ENCODE peak calls at places on chromosomes 1 and 21, in ten cellular contexts. J is astrocyte of the spinal cord, C is GM12878, G is B cell, F is heart right ventricle, K is fibroblast of mammary gland, R is BE2C, M is RWPE1, V is lower leg skin, D is gastrocnemius medialis. A is an unnamed sample.

GRCh38 chr1:235105051-235106043 is 23.3 kb downstream of the TOMM20 start:
- DNase-seq in G (no peak), J (no peak), M (no peak), C (peak), D (no peak), R (no peak), V (no peak), F (no peak), K (peak), A (no peak)

GRCh38 chr1:221712776-221713431 is 29.0 kb downstream of the DUSP10 start:
- DNase-seq in C (peak), V (no peak), K (no peak), D (no peak), M (no peak), G (peak), R (no peak), F (peak), J (no peak), A (peak)

GRCh38 chr1:25198731-25199231 is 33.5 kb downstream of the SYF2 start:
- DNase-seq in G (peak), D (peak), M (no peak), C (no peak), K (no peak), R (peak), J (peak), F (peak), V (no peak), A (no peak)

GRCh38 chr1:172497230-172497629 is 35.7 kb upstream of the SUCO start:
- DNase-seq in F (peak), D (no peak), K (no peak), R (peak), C (no peak), G (no peak), M (peak), J (peak), V (no peak), A (no peak)

GRCh38 chr21:15514073-15514946 is 215.5 kb upstream of the USP25 start:
- DNase-seq in J (no peak), F (no peak), K (no peak), C (peak), D (no peak), M (no peak), R (no peak), V (no peak), G (peak), A (peak)

GRCh38 chr1:106753069-106753468 is 303.4 kb upstream of the PRMT6 start:
- DNase-seq in J (peak), K (no peak), R (no peak), G (no peak), M (no peak), F (no peak), D (no peak), V (no peak), C (no peak), A (no peak)

GRCh38 chr21:44065428-44065827 is 41.8 kb upstream of the PWP2 start:
- DNase-seq in C (no peak), R (no peak), V (peak), K (peak), M (no peak), G (peak), D (no peak), J (no peak), F (no peak), A (peak)

GRCh38 chr1:36864182-36865079 is 169.9 kb downstream of the GRIK3 start:
- DNase-seq in G (no peak), K (no peak), J (no peak), D (no peak), C (no peak), R (peak), V (no peak), F (no peak), M (no peak), A (no peak)

GRCh38 chr1:98298319-98298718 is 363.2 kb upstream of the SNX7 start:
- DNase-seq in D (no peak), C (no peak), M (no peak), K (no peak), R (no peak), V (no peak), F (no peak), G (no peak), J (no peak), A (no peak)

GRCh38 chr1:16167331-16168143 is 11.7 kb upstream of the EPHA2 start:
- DNase-seq in V (peak), D (no peak), R (peak), K (no peak), M (no peak), C (no peak), G (peak), F (no peak), J (no peak), A (peak)

GRCh38 chr1:161738627-161739287 is 10.8 kb upstream of the DUSP12 start:
- DNase-seq in G (peak), V (no peak), K (peak), M (peak), D (peak), F (peak), C (peak), J (peak), R (peak), A (peak)

GRCh38 chr1:187051618-187052232 is 223.0 kb downstream of the PLA2G4A start:
- DNase-seq in R (no peak), J (peak), F (no peak), C (peak), G (no peak), V (no peak), D (no peak), M (peak), K (peak), A (no peak)

GRCh38 chr1:1069711-1070676 is 4.1 kb downstream of the RNF223 start:
- DNase-seq in R (no peak), V (no peak), M (no peak), D (no peak), K (no peak), C (no peak), G (peak), J (no peak), F (no peak), A (no peak)

GRCh38 chr1:2027961-2028583 is 8.9 kb downstream of the GABRD start:
- DNase-seq in J (no peak), V (no peak), M (no peak), F (no peak), C (no peak), R (no peak), D (no peak), K (no peak), G (no peak), A (no peak)

GRCh38 chr1:180248731-180249681 is 18.9 kb downstream of the LHX4 start:
- DNase-seq in D (no peak), C (no peak), V (no peak), J (no peak), K (no peak), M (no peak), G (no peak), R (peak), F (no peak), A (no peak)

GRCh38 chr1:62131093-62131725 is 63.4 kb upstream of the L1TD1 start:
- DNase-seq in R (peak), J (peak), M (peak), C (no peak), G (no peak), D (peak), K (peak), V (no peak), F (no peak), A (no peak)

GRCh38 chr1:155010211-155010918 is 7.8 kb downstream of the ZBTB7B start:
- DNase-seq in C (no peak), G (no peak), R (no peak), M (no peak), K (no peak), V (peak), J (no peak), D (no peak), F (no peak), A (no peak)

GRCh38 chr1:47679826-47680225 is 242.0 kb downstream of the FOXD2 start:
- DNase-seq in V (peak), D (no peak), R (no peak), G (no peak), C (no peak), J (no peak), K (no peak), F (no peak), M (no peak), A (no peak)

GRCh38 chr1:183879477-183879876 is 74.6 kb downstream of the RGL1 start:
- DNase-seq in K (peak), D (no peak), F (no peak), V (no peak), J (no peak), R (no peak), M (no peak), G (no peak), C (no peak), A (no peak)

GRCh38 chr1:237124856-237125462 is 83.0 kb downstream of the RYR2 start:
- DNase-seq in M (no peak), V (no peak), C (no peak), D (no peak), G (no peak), F (no peak), R (peak), J (no peak), K (no peak), A (no peak)

GRCh38 chr1:118918230-118918939 is 69.8 kb downstream of the TBX15 start:
- DNase-seq in M (no peak), K (no peak), F (no peak), D (no peak), G (no peak), R (no peak), V (no peak), C (peak), J (no peak), A (no peak)

GRCh38 chr1:207261971-207262370 is 59.5 kb upstream of the CD55 start:
- DNase-seq in C (no peak), K (no peak), R (no peak), V (no peak), G (no peak), M (no peak), F (no peak), D (no peak), J (no peak), A (no peak)

GRCh38 chr1:43284065-43284464 is 1.3 kb downstream of the C1orf210 start:
- DNase-seq in J (no peak), C (no peak), R (no peak), G (no peak), V (peak), K (no peak), D (no peak), M (no peak), F (no peak), A (no peak)

GRCh38 chr1:1309525-1310385 is 1.4 kb downstream of the PUSL1 start:
- DNase-seq in C (no peak), M (no peak), G (no peak), R (no peak), V (no peak), D (no peak), K (no peak), J (no peak), F (no peak), A (no peak)

GRCh38 chr1:193592325-193592724 is 405.9 kb upstream of the B3GALT2 start:
- DNase-seq in C (no peak), M (no peak), V (no peak), R (no peak), K (no peak), D (no peak), F (no peak), J (no peak), G (no peak), A (no peak)

GRCh38 chr1:100720751-100721150 is 1.2 kb downstream of the VCAM1 start:
- DNase-seq in V (no peak), D (no peak), C (no peak), M (no peak), R (no peak), G (no peak), F (no peak), K (no peak), J (no peak), A (no peak)

GRCh38 chr1:1832820-1833219 is 54.5 kb upstream of the NADK start:
- DNase-seq in C (no peak), M (no peak), G (no peak), F (no peak), J (no peak), R (peak), V (no peak), K (peak), D (no peak), A (no peak)

GRCh38 chr1:61956774-61957173 is 214.5 kb downstream of the PATJ start:
- DNase-seq in V (no peak), M (no peak), F (no peak), G (no peak), K (no peak), C (no peak), R (no peak), D (no peak), J (no peak), A (no peak)

GRCh38 chr1:116956378-116956777 is 45.2 kb upstream of the CD101 start:
- DNase-seq in C (no peak), R (no peak), F (no peak), J (no peak), D (no peak), M (no peak), K (no peak), V (no peak), G (no peak), A (no peak)

GRCh38 chr1:121483961-121484424 is 299.2 kb downstream of the SRGAP2C start:
- DNase-seq in G (no peak), D (no peak), M (peak), V (no peak), J (peak), R (no peak), F (no peak), K (peak), C (no peak), A (no peak)

GRCh38 chr21:31922881-31923280 is 50.1 kb downstream of the HUNK start:
- DNase-seq in C (no peak), G (no peak), M (no peak), F (no peak), R (no peak), K (no peak), J (no peak), V (no peak), D (no peak), A (no peak)

GRCh38 chr1:147618077-147618569 is 52.2 kb downstream of the ACP6 start:
- DNase-seq in C (no peak), J (no peak), G (no peak), K (no peak), D (peak), M (no peak), F (no peak), V (no peak), R (no peak), A (no peak)

GRCh38 chr1:209377995-209378394 is 205.5 kb upstream of the CAMK1G start:
- DNase-seq in V (no peak), C (no peak), J (no peak), M (no peak), R (no peak), K (no peak), D (no peak), F (no peak), G (no peak), A (no peak)

GRCh38 chr1:2564815-2565415 is 8.7 kb downstream of the TNFRSF14 start:
- DNase-seq in C (no peak), M (no peak), D (no peak), K (no peak), G (no peak), J (no peak), F (no peak), R (no peak), V (no peak), A (no peak)

GRCh38 chr1:100892554-100892953 is 2.1 kb downstream of the EXTL2 start:
- DNase-seq in G (no peak), F (no peak), J (no peak), M (no peak), C (no peak), K (no peak), R (no peak), V (no peak), D (no peak), A (no peak)

GRCh38 chr1:243946253-243946652 is 96.2 kb upstream of the AKT3 start:
- DNase-seq in D (no peak), J (no peak), C (no peak), V (no peak), M (no peak), G (no peak), K (no peak), R (no peak), F (no peak), A (no peak)

GRCh38 chr1:243945727-243946126 is 95.7 kb upstream of the AKT3 start:
- DNase-seq in K (no peak), V (no peak), G (no peak), C (no peak), M (no peak), J (no peak), F (no peak), R (no peak), D (no peak), A (no peak)

GRCh38 chr1:243944429-243945160 is 94.6 kb upstream of the AKT3 start:
- DNase-seq in K (peak), J (peak), M (peak), F (no peak), V (no peak), G (no peak), C (no peak), D (no peak), R (no peak), A (no peak)

GRCh38 chr1:243943671-243944428 is 93.8 kb upstream of the AKT3 start:
- DNase-seq in J (no peak), C (no peak), F (no peak), D (no peak), G (no peak), K (no peak), M (no peak), V (peak), R (no peak), A (no peak)

GRCh38 chr1:243946946-243947345 is 96.9 kb upstream of the AKT3 start:
- DNase-seq in K (peak), D (no peak), R (peak), F (no peak), C (no peak), G (no peak), M (no peak), V (no peak), J (no peak), A (no peak)
- TF ChIP-seq CTCF in K (peak), D (peak), R (peak), F (peak), C (peak), G (peak), M (no peak), V (no peak), J (peak), A (peak)

GRCh38 chr1:54274448-54274847 is 74.5 kb downstream of the MRPL37 start:
- DNase-seq in F (no peak), V (no peak), J (no peak), D (peak), C (no peak), G (no peak), R (no peak), M (no peak), K (no peak), A (no peak)

GRCh38 chr1:54273837-54274192 is 73.8 kb downstream of the MRPL37 start:
- DNase-seq in J (peak), R (no peak), F (peak), C (no peak), V (peak), D (peak), G (no peak), M (no peak), K (peak), A (no peak)

GRCh38 chr1:54272772-54273091 is 72.8 kb downstream of the MRPL37 start:
- DNase-seq in F (no peak), K (no peak), G (no peak), J (no peak), C (no peak), M (no peak), V (no peak), R (no peak), D (no peak), A (no peak)

GRCh38 chr1:54272134-54272533 is 72.2 kb downstream of the MRPL37 start:
- DNase-seq in R (no peak), F (no peak), G (no peak), C (no peak), M (peak), V (no peak), K (no peak), J (no peak), D (no peak), A (no peak)

GRCh38 chr1:54273092-54273836 is 73.3 kb downstream of the MRPL37 start:
- DNase-seq in J (peak), V (peak), G (no peak), D (peak), C (peak), M (no peak), F (peak), K (peak), R (peak), A (no peak)
- TF ChIP-seq CTCF in J (peak), V (no peak), G (no peak), D (peak), C (no peak), M (no peak), F (peak), K (peak), R (peak), A (no peak)

DNA sequence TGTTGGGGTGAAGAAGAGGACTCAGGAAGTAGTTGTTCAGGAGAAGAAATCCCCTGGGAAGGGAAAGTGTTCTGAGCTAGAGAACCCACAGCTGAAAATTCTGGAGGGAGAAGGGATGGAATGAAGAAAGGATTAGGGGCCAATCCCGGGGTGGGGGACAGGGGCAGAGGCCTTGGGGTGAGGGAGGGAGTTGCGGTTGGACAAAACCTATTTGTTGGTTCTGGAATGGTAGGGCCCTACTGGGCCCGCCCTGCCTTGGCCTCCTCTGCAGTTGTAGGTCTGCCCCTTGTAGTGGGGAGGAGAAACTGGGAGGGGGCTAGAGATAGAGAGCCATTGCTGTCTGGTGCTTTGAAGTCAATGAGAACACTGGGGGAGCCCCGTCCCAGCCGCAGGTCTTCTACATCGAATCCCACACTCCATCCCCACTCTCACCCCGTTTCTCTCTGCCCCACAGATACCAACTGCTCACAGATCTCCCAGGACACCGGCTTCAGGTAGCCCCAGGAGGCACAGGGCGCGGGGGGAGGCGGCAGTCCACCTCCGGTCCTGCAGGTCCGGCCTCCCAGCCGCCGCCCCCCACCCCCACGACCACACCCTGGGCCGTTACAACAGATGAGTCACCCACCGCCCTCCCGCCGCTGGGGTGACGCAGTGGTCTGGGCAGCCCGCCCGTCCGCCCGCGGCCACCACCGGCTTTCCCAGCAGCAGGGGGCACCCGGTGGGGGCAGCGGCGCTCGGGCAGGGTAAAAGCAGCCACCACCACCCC is 1.1 kb downstream of the TAGLN2 start:
- DNase-seq in M (peak), F (peak), K (peak), C (no peak), D (peak), R (peak), J (peak), V (peak), G (peak), A (peak)
- TF ChIP-seq CTCF in M (no peak), F (peak), K (no peak), C (no peak), D (no peak), R (no peak), J (no peak), V (no peak), G (no peak), A (no peak)

GRCh38 chr1:110138956-110139355 is 11.3 kb upstream of the SLC6A17 start:
- DNase-seq in G (no peak), M (no peak), R (no peak), C (no peak), D (no peak), F (no peak), J (no peak), V (no peak), K (no peak), A (no peak)

GRCh38 chr1:110134050-110134595 is 16.2 kb upstream of the SLC6A17 start:
- DNase-seq in K (no peak), M (no peak), V (no peak), D (no peak), G (no peak), C (no peak), J (peak), R (no peak), F (no peak), A (no peak)

GRCh38 chr1:110133436-110133835 is 16.9 kb upstream of the SLC6A17 start:
- DNase-seq in R (no peak), F (no peak), G (no peak), V (no peak), M (no peak), D (no peak), C (no peak), J (no peak), K (peak), A (no peak)

GRCh38 chr1:110135268-110136065 is 14.8 kb upstream of the SLC6A17 start:
- DNase-seq in D (no peak), K (no peak), M (no peak), G (no peak), C (no peak), R (no peak), V (no peak), F (no peak), J (no peak), A (no peak)

DNA sequence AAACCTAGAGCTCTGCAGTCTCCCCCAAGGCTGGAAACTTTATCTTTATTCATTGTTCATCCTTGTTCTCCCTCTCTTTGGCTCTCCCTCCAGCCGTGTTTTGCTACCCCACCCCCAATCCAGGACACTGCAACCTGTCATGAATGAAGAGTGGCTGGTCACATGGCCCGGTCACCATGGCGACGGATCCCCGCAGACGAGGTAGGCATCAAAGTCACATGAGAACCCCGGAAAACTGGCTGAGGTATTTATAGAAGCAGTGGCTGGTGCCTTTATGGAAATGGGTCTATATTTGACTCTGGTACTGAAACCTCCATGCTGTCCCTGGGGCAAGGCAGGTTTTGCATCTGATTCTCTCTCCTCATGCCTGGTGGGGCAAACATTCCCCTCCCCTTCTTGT is 13.4 kb upstream of the SLC6A17 start:
- DNase-seq in V (no peak), D (no peak), R (peak), F (no peak), K (no peak), G (no peak), C (no peak), J (no peak), M (no peak), A (no peak)
- TF ChIP-seq CTCF in V (no peak), D (no peak), R (no peak), F (no peak), K (no peak), G (no peak), C (no peak), J (no peak), M (no peak), A (no peak)

A was measured in natural killer cell.